ENCODE peak calls at places on chromosome 19, in four cellular contexts. O is stimulated activated CD8-positive, alpha-beta memory T cell treated with anti-CD3 and anti-CD28 coated beads, Interleukin-4, amount 100 ng/mL, for 1 hour; P is A172; V is neural crest cell. S is an unnamed sample.
A peak's percentile ranks its signal among the peaks of the same experiment; 100 is the strongest.

GRCh38 chr19:48516536-48516935 is 4.9 kb upstream of the LMTK3 start:
- DNase-seq in O (no peak), P (no peak), V (no peak), S (no peak)

GRCh38 chr19:956747-957451 is 27.2 kb upstream of the WDR18 start:
- DNase-seq in O (no peak), V (no peak), P (peak; percentile 78), S (no peak)

GRCh38 chr19:4524808-4525562 is 6.7 kb upstream of the PLIN4 start:
- DNase-seq in O (peak; percentile 22), V (peak; percentile 83), P (peak; percentile 50), S (peak; percentile 21)

GRCh38 chr19:36579255-36579654 is 6.2 kb upstream of the ZNF529 start:
- DNase-seq in O (no peak), V (no peak), P (no peak), S (no peak)

GRCh38 chr19:33282036-33282686 is 20.2 kb downstream of the CEBPA start:
- DNase-seq in V (no peak), P (peak; percentile 47), O (no peak), S (peak; percentile 57)

GRCh38 chr19:10690351-10690781 is 10.9 kb upstream of the QTRT1 start:
- DNase-seq in P (no peak), V (no peak), O (no peak), S (no peak)

GRCh38 chr19:40642757-40643325 is 41.7 kb downstream of the LTBP4 start:
- DNase-seq in P (no peak), O (no peak), V (no peak), S (no peak)

GRCh38 chr19:8251025-8251472 is 41.9 kb downstream of the CERS4 start:
- DNase-seq in V (no peak), O (no peak), P (no peak), S (no peak)

GRCh38 chr19:43504426-43505185 is at the start of gene PHLDB3:
- DNase-seq in P (peak; percentile 43), O (no peak), V (no peak), S (no peak)

GRCh38 chr19:17302391-17303166 is 646 bp downstream of the ABHD8 start:
- DNase-seq in P (no peak), O (no peak), V (no peak), S (no peak)

GRCh38 chr19:6564393-6564792 is 26.6 kb downstream of the CD70 start:
- DNase-seq in P (peak; percentile 48), O (no peak), V (no peak), S (peak; percentile 24)

GRCh38 chr19:54271106-54271505 is 9.8 kb downstream of the LILRB2 start:
- DNase-seq in O (no peak), P (no peak), V (no peak), S (no peak)

GRCh38 chr19:48121909-48122371 is 11.3 kb upstream of the PLA2G4C start:
- DNase-seq in V (no peak), P (peak; percentile 34), O (no peak), S (peak; percentile 53)

GRCh38 chr19:46950526-46951235 is 69.0 kb upstream of the NPAS1 start:
- DNase-seq in P (no peak), O (no peak), V (no peak), S (no peak)

GRCh38 chr19:33446918-33447293 is 73.4 kb downstream of the CEBPG start:
- DNase-seq in V (no peak), O (no peak), P (no peak), S (no peak)